ENCODE peak calls at places on chromosomes 11 and 22, in six cellular contexts. One of them, this sample, is unnamed.

GRCh38 chr11:62710001-62710345 is 2.5 kb downstream of the GNG3 start:
- DNase-seq in iris pigment epithelial cell: peak
- DNase-seq in stomach: peak
- DNase-seq in AG09309: no peak
- DNase-seq in NCI-H1930: no peak
- DNase-seq in activated naive CD4-positive, alpha-beta T cell: peak
- DNase-seq in this sample: no peak

GRCh38 chr11:61830318-61831105 is 2.4 kb downstream of the FADS2 start:
- DNase-seq in iris pigment epithelial cell: peak
- DNase-seq in stomach: no peak
- DNase-seq in AG09309: no peak
- DNase-seq in NCI-H1930: no peak
- DNase-seq in activated naive CD4-positive, alpha-beta T cell: no peak
- DNase-seq in this sample: no peak

GRCh38 chr11:130737866-130738431 is 178.3 kb downstream of the SNX19 start:
- DNase-seq in iris pigment epithelial cell: peak
- DNase-seq in stomach: peak
- DNase-seq in AG09309: peak
- DNase-seq in NCI-H1930: no peak
- DNase-seq in activated naive CD4-positive, alpha-beta T cell: no peak
- DNase-seq in this sample: no peak

GRCh38 chr11:9090488-9091043 is 833 bp downstream of the SCUBE2 start:
- DNase-seq in iris pigment epithelial cell: no peak
- DNase-seq in stomach: no peak
- DNase-seq in AG09309: no peak
- DNase-seq in NCI-H1930: no peak
- DNase-seq in activated naive CD4-positive, alpha-beta T cell: no peak
- DNase-seq in this sample: no peak

GRCh38 chr11:75498556-75499255 is 27.0 kb downstream of the GDPD5 start:
- DNase-seq in iris pigment epithelial cell: peak
- DNase-seq in stomach: no peak
- DNase-seq in AG09309: no peak
- DNase-seq in NCI-H1930: no peak
- DNase-seq in activated naive CD4-positive, alpha-beta T cell: no peak
- DNase-seq in this sample: no peak

GRCh38 chr11:2314525-2315394 is 12.9 kb downstream of the TSPAN32 start:
- DNase-seq in iris pigment epithelial cell: peak
- DNase-seq in stomach: peak
- DNase-seq in AG09309: no peak
- DNase-seq in NCI-H1930: no peak
- DNase-seq in activated naive CD4-positive, alpha-beta T cell: no peak
- DNase-seq in this sample: no peak

GRCh38 chr11:119874660-119875238 is 145.7 kb upstream of the NECTIN1 start:
- DNase-seq in iris pigment epithelial cell: no peak
- DNase-seq in stomach: no peak
- DNase-seq in AG09309: no peak
- DNase-seq in NCI-H1930: no peak
- DNase-seq in activated naive CD4-positive, alpha-beta T cell: no peak
- DNase-seq in this sample: no peak

GRCh38 chr11:10301656-10302293 is 3.1 kb upstream of the ADM start:
- DNase-seq in iris pigment epithelial cell: peak
- DNase-seq in stomach: no peak
- DNase-seq in AG09309: no peak
- DNase-seq in NCI-H1930: no peak
- DNase-seq in activated naive CD4-positive, alpha-beta T cell: no peak
- DNase-seq in this sample: no peak

GRCh38 chr11:45158210-45158644 is 11.8 kb downstream of the PRDM11 start:
- DNase-seq in iris pigment epithelial cell: peak
- DNase-seq in stomach: no peak
- DNase-seq in AG09309: no peak
- DNase-seq in NCI-H1930: no peak
- DNase-seq in activated naive CD4-positive, alpha-beta T cell: no peak
- DNase-seq in this sample: no peak

GRCh38 chr11:31816467-31817053 is 5.4 kb upstream of the PAX6 start:
- DNase-seq in iris pigment epithelial cell: no peak
- DNase-seq in stomach: no peak
- DNase-seq in AG09309: no peak
- DNase-seq in NCI-H1930: no peak
- DNase-seq in activated naive CD4-positive, alpha-beta T cell: no peak
- DNase-seq in this sample: no peak

GRCh38 chr22:48705159-48705916 is 1122.3 kb downstream of the BRD1 start:
- DNase-seq in iris pigment epithelial cell: no peak
- DNase-seq in stomach: no peak
- DNase-seq in AG09309: no peak
- DNase-seq in NCI-H1930: no peak
- DNase-seq in activated naive CD4-positive, alpha-beta T cell: no peak
- DNase-seq in this sample: no peak

GRCh38 chr22:38657248-38657909 is 941 bp downstream of the CBY1 start:
- DNase-seq in iris pigment epithelial cell: peak
- DNase-seq in stomach: no peak
- DNase-seq in AG09309: no peak
- DNase-seq in NCI-H1930: no peak
- DNase-seq in activated naive CD4-positive, alpha-beta T cell: no peak
- DNase-seq in this sample: no peak

GRCh38 chr11:106276859-106277436 is 199.5 kb downstream of the AASDHPPT start:
- DNase-seq in iris pigment epithelial cell: no peak
- DNase-seq in stomach: no peak
- DNase-seq in AG09309: no peak
- DNase-seq in NCI-H1930: no peak
- DNase-seq in activated naive CD4-positive, alpha-beta T cell: no peak
- DNase-seq in this sample: no peak

GRCh38 chr11:8256271-8257002 is 7.2 kb downstream of the LMO1 start:
- DNase-seq in iris pigment epithelial cell: no peak
- DNase-seq in stomach: no peak
- DNase-seq in AG09309: no peak
- DNase-seq in NCI-H1930: no peak
- DNase-seq in activated naive CD4-positive, alpha-beta T cell: no peak
- DNase-seq in this sample: no peak

GRCh38 chr11:9060700-9061111 is 30.7 kb downstream of the SCUBE2 start:
- DNase-seq in iris pigment epithelial cell: no peak
- DNase-seq in stomach: no peak
- DNase-seq in AG09309: no peak
- DNase-seq in NCI-H1930: no peak
- DNase-seq in activated naive CD4-positive, alpha-beta T cell: no peak
- DNase-seq in this sample: no peak

GRCh38 chr11:77814848-77815247 is 5.7 kb downstream of the RSF1 start:
- DNase-seq in iris pigment epithelial cell: no peak
- DNase-seq in stomach: no peak
- DNase-seq in AG09309: no peak
- DNase-seq in NCI-H1930: no peak
- DNase-seq in activated naive CD4-positive, alpha-beta T cell: no peak
- DNase-seq in this sample: no peak

GRCh38 chr11:21144556-21144955 is 475.2 kb downstream of the NELL1 start:
- DNase-seq in iris pigment epithelial cell: no peak
- DNase-seq in stomach: no peak
- DNase-seq in AG09309: no peak
- DNase-seq in NCI-H1930: no peak
- DNase-seq in activated naive CD4-positive, alpha-beta T cell: no peak
- DNase-seq in this sample: no peak

GRCh38 chr11:2419638-2420501 is 19.3 kb downstream of the TSSC4 start:
- DNase-seq in iris pigment epithelial cell: peak
- DNase-seq in stomach: peak
- DNase-seq in AG09309: peak
- DNase-seq in NCI-H1930: peak
- DNase-seq in activated naive CD4-positive, alpha-beta T cell: peak
- DNase-seq in this sample: peak

GRCh38 chr11:78940500-78941225 is 366.0 kb upstream of the NARS2 start:
- DNase-seq in iris pigment epithelial cell: no peak
- DNase-seq in stomach: no peak
- DNase-seq in AG09309: no peak
- DNase-seq in NCI-H1930: peak
- DNase-seq in activated naive CD4-positive, alpha-beta T cell: no peak
- DNase-seq in this sample: no peak

GRCh38 chr22:35835267-35835997 is 117.8 kb downstream of the APOL5 start:
- DNase-seq in iris pigment epithelial cell: peak
- DNase-seq in stomach: no peak
- DNase-seq in AG09309: peak
- DNase-seq in NCI-H1930: no peak
- DNase-seq in activated naive CD4-positive, alpha-beta T cell: no peak
- DNase-seq in this sample: no peak

GRCh38 chr11:1340111-1340510 is 30.7 kb upstream of the TOLLIP start:
- DNase-seq in iris pigment epithelial cell: no peak
- DNase-seq in stomach: peak
- DNase-seq in AG09309: no peak
- DNase-seq in NCI-H1930: no peak
- DNase-seq in activated naive CD4-positive, alpha-beta T cell: no peak
- DNase-seq in this sample: no peak

GRCh38 chr22:32877196-32877595 is 75.7 kb downstream of the TIMP3 start:
- DNase-seq in iris pigment epithelial cell: no peak
- DNase-seq in stomach: no peak
- DNase-seq in AG09309: no peak
- DNase-seq in NCI-H1930: no peak
- DNase-seq in activated naive CD4-positive, alpha-beta T cell: no peak
- DNase-seq in this sample: no peak

GRCh38 chr11:68438658-68439259 is 21.8 kb upstream of the PPP6R3 start:
- DNase-seq in iris pigment epithelial cell: no peak
- DNase-seq in stomach: no peak
- DNase-seq in AG09309: no peak
- DNase-seq in NCI-H1930: no peak
- DNase-seq in activated naive CD4-positive, alpha-beta T cell: no peak
- DNase-seq in this sample: no peak

GRCh38 chr22:31618057-31618456 is 44.0 kb downstream of the PISD start:
- DNase-seq in iris pigment epithelial cell: no peak
- DNase-seq in stomach: no peak
- DNase-seq in AG09309: no peak
- DNase-seq in NCI-H1930: no peak
- DNase-seq in activated naive CD4-positive, alpha-beta T cell: no peak
- DNase-seq in this sample: no peak

GRCh38 chr11:18307461-18308139 is 14.3 kb downstream of the HPS5 start:
- DNase-seq in iris pigment epithelial cell: no peak
- DNase-seq in stomach: no peak
- DNase-seq in AG09309: no peak
- DNase-seq in NCI-H1930: no peak
- DNase-seq in activated naive CD4-positive, alpha-beta T cell: no peak
- DNase-seq in this sample: no peak

GRCh38 chr22:43090130-43090789 is 1.1 kb upstream of the TTLL1 start:
- DNase-seq in iris pigment epithelial cell: peak
- DNase-seq in stomach: peak
- DNase-seq in AG09309: peak
- DNase-seq in NCI-H1930: peak
- DNase-seq in activated naive CD4-positive, alpha-beta T cell: no peak
- DNase-seq in this sample: peak

GRCh38 chr11:2575611-2576051 is 124.2 kb downstream of the KCNQ1OT1 start:
- DNase-seq in iris pigment epithelial cell: no peak
- DNase-seq in stomach: no peak
- DNase-seq in AG09309: no peak
- DNase-seq in NCI-H1930: no peak
- DNase-seq in activated naive CD4-positive, alpha-beta T cell: no peak
- DNase-seq in this sample: no peak

This sample was measured in GOT3.